ENCODE peak calls at places on chromosomes 16 and 17, in seven cellular contexts. One of them, this sample, is unnamed.

GRCh38 chr17:41891135-41892065 is 26.2 kb upstream of the KLHL11 start:
- DNase-seq in MCF 10A: no peak
- DNase-seq in tibial nerve: no peak
- DNase-seq in cardiac muscle cell: no peak
- DNase-seq in A549: no peak
- DNase-seq in tibial artery: no peak
- DNase-seq in CD4-positive, alpha-beta T cell: no peak
- DNase-seq in this sample: no peak

GRCh38 chr16:24685539-24686432 is 43.7 kb upstream of the TNRC6A start:
- DNase-seq in MCF 10A: no peak
- DNase-seq in tibial nerve: peak
- DNase-seq in cardiac muscle cell: peak
- DNase-seq in A549: peak
- DNase-seq in tibial artery: peak
- DNase-seq in CD4-positive, alpha-beta T cell: no peak
- DNase-seq in this sample: no peak

GRCh38 chr17:82370471-82371332 is 863 bp upstream of the UTS2R start:
- DNase-seq in MCF 10A: no peak
- DNase-seq in tibial nerve: no peak
- DNase-seq in cardiac muscle cell: peak
- DNase-seq in A549: no peak
- DNase-seq in tibial artery: no peak
- DNase-seq in CD4-positive, alpha-beta T cell: no peak
- DNase-seq in this sample: no peak

GRCh38 chr16:12119562-12119961 is 143.0 kb downstream of the SNX29 start:
- DNase-seq in MCF 10A: peak
- DNase-seq in tibial nerve: peak
- DNase-seq in cardiac muscle cell: no peak
- DNase-seq in A549: no peak
- DNase-seq in tibial artery: no peak
- DNase-seq in CD4-positive, alpha-beta T cell: no peak
- DNase-seq in this sample: no peak

GRCh38 chr16:68508013-68508412 is 31.1 kb upstream of the ZFP90 start:
- DNase-seq in MCF 10A: no peak
- DNase-seq in tibial nerve: no peak
- DNase-seq in cardiac muscle cell: no peak
- DNase-seq in A549: no peak
- DNase-seq in tibial artery: no peak
- DNase-seq in CD4-positive, alpha-beta T cell: no peak
- DNase-seq in this sample: no peak

GRCh38 chr17:46733837-46734516 is 84.5 kb downstream of the WNT3 start:
- DNase-seq in MCF 10A: peak
- DNase-seq in tibial nerve: no peak
- DNase-seq in cardiac muscle cell: no peak
- DNase-seq in A549: no peak
- DNase-seq in tibial artery: no peak
- DNase-seq in CD4-positive, alpha-beta T cell: no peak
- DNase-seq in this sample: no peak

GRCh38 chr17:4711671-4712111 is 1.3 kb downstream of the ARRB2 start:
- DNase-seq in MCF 10A: no peak
- DNase-seq in tibial nerve: peak
- DNase-seq in cardiac muscle cell: no peak
- DNase-seq in A549: no peak
- DNase-seq in tibial artery: peak
- DNase-seq in CD4-positive, alpha-beta T cell: no peak
- DNase-seq in this sample: no peak

GRCh38 chr16:76879420-76879819 is 311.6 kb upstream of the MON1B start:
- DNase-seq in MCF 10A: no peak
- DNase-seq in tibial nerve: no peak
- DNase-seq in cardiac muscle cell: no peak
- DNase-seq in A549: no peak
- DNase-seq in tibial artery: no peak
- DNase-seq in CD4-positive, alpha-beta T cell: no peak
- DNase-seq in this sample: no peak

GRCh38 chr17:67258836-67259468 is 14.0 kb upstream of the HELZ start:
- DNase-seq in MCF 10A: no peak
- DNase-seq in tibial nerve: no peak
- DNase-seq in cardiac muscle cell: no peak
- DNase-seq in A549: no peak
- DNase-seq in tibial artery: no peak
- DNase-seq in CD4-positive, alpha-beta T cell: no peak
- DNase-seq in this sample: no peak

GRCh38 chr17:3963214-3964201 is 729 bp downstream of the ATP2A3 start:
- DNase-seq in MCF 10A: no peak
- DNase-seq in tibial nerve: no peak
- DNase-seq in cardiac muscle cell: no peak
- DNase-seq in A549: no peak
- DNase-seq in tibial artery: no peak
- DNase-seq in CD4-positive, alpha-beta T cell: peak
- DNase-seq in this sample: peak

GRCh38 chr17:82239926-82240505 is 11.2 kb downstream of the SLC16A3 start:
- DNase-seq in MCF 10A: no peak
- DNase-seq in tibial nerve: no peak
- DNase-seq in cardiac muscle cell: no peak
- DNase-seq in A549: no peak
- DNase-seq in tibial artery: no peak
- DNase-seq in CD4-positive, alpha-beta T cell: no peak
- DNase-seq in this sample: no peak

GRCh38 chr16:3575491-3575890 is 1.7 kb downstream of the NLRC3 start:
- DNase-seq in MCF 10A: no peak
- DNase-seq in tibial nerve: no peak
- DNase-seq in cardiac muscle cell: no peak
- DNase-seq in A549: no peak
- DNase-seq in tibial artery: no peak
- DNase-seq in CD4-positive, alpha-beta T cell: no peak
- DNase-seq in this sample: no peak

GRCh38 chr17:81959362-81960129 is 1.4 kb downstream of the NOTUM start:
- DNase-seq in MCF 10A: peak
- DNase-seq in tibial nerve: peak
- DNase-seq in cardiac muscle cell: peak
- DNase-seq in A549: peak
- DNase-seq in tibial artery: peak
- DNase-seq in CD4-positive, alpha-beta T cell: peak
- DNase-seq in this sample: peak

GRCh38 chr17:9760336-9760735 is 31.1 kb downstream of the DHRS7C start:
- DNase-seq in MCF 10A: peak
- DNase-seq in tibial nerve: no peak
- DNase-seq in cardiac muscle cell: no peak
- DNase-seq in A549: no peak
- DNase-seq in tibial artery: no peak
- DNase-seq in CD4-positive, alpha-beta T cell: no peak
- DNase-seq in this sample: no peak

GRCh38 chr16:14344292-14344691 is 273.2 kb downstream of the MRTFB start:
- DNase-seq in MCF 10A: no peak
- DNase-seq in tibial nerve: no peak
- DNase-seq in cardiac muscle cell: no peak
- DNase-seq in A549: no peak
- DNase-seq in tibial artery: no peak
- DNase-seq in CD4-positive, alpha-beta T cell: no peak
- DNase-seq in this sample: no peak

GRCh38 chr16:12906765-12907516 is 5.5 kb downstream of the SHISA9 start:
- DNase-seq in MCF 10A: no peak
- DNase-seq in tibial nerve: no peak
- DNase-seq in cardiac muscle cell: no peak
- DNase-seq in A549: no peak
- DNase-seq in tibial artery: no peak
- DNase-seq in CD4-positive, alpha-beta T cell: no peak
- DNase-seq in this sample: no peak

GRCh38 chr17:48283907-48284306 is 146.1 kb downstream of the SKAP1 start:
- DNase-seq in MCF 10A: no peak
- DNase-seq in tibial nerve: no peak
- DNase-seq in cardiac muscle cell: no peak
- DNase-seq in A549: no peak
- DNase-seq in tibial artery: no peak
- DNase-seq in CD4-positive, alpha-beta T cell: no peak
- DNase-seq in this sample: no peak

GRCh38 chr17:48282303-48282702 is 147.7 kb downstream of the SKAP1 start:
- DNase-seq in MCF 10A: peak
- DNase-seq in tibial nerve: no peak
- DNase-seq in cardiac muscle cell: peak
- DNase-seq in A549: no peak
- DNase-seq in tibial artery: no peak
- DNase-seq in CD4-positive, alpha-beta T cell: no peak
- DNase-seq in this sample: no peak

GRCh38 chr17:48278755-48279491 is 151.1 kb downstream of the SKAP1 start:
- DNase-seq in MCF 10A: no peak
- DNase-seq in tibial nerve: no peak
- DNase-seq in cardiac muscle cell: no peak
- DNase-seq in A549: no peak
- DNase-seq in tibial artery: no peak
- DNase-seq in CD4-positive, alpha-beta T cell: no peak
- DNase-seq in this sample: no peak

DNA sequence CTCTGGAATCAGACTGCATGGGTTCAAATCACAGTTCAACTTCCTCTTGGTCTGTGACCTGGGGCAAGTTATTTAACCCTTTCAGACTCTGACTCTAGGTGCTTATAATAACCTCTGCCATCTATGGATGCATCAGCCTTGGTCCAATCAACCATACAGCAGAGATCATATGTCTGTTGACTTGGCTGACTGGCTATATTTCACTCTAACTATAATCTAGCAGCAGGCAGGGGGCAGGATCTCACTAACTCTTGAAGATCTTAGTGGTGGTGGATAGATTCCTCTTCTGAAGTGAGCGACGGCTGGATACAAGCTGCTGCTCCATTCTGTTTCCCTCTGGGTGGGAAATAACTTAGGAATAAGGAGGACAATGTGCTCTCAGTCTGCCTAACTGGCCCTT is 146.6 kb downstream of the SKAP1 start:
- DNase-seq in MCF 10A: no peak
- DNase-seq in tibial nerve: no peak
- DNase-seq in cardiac muscle cell: no peak
- DNase-seq in A549: no peak
- DNase-seq in tibial artery: no peak
- DNase-seq in CD4-positive, alpha-beta T cell: no peak
- DNase-seq in this sample: no peak
- TF ChIP-seq CTCF in MCF 10A: no peak
- TF ChIP-seq CTCF in tibial nerve: no peak
- TF ChIP-seq CTCF in cardiac muscle cell: no peak
- TF ChIP-seq CTCF in A549: no peak
- TF ChIP-seq CTCF in tibial artery: no peak
- TF ChIP-seq CTCF in CD4-positive, alpha-beta T cell: no peak
- TF ChIP-seq CTCF in this sample: no peak

DNA sequence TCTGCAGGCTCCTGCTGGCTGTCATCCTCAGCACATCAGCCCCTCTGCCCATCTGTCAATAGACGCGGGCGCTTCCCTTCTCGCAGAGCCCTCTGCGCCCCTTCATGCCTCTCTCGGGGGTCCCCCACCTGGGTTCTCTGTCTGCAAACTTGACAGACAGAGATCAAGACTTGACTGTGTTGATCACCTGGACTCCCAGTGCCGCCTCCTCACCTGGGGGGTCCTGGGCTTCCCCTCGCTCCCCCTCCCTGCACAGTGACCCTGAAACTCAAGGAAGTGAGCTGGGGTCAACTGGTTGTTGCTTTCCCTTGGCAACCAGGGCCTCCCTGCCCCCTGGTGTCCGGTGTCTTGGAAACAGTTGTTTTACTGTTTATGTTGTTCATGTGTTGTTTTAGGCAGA is 31.9 kb downstream of the RNF213 start:
- DNase-seq in MCF 10A: no peak
- DNase-seq in tibial nerve: no peak
- DNase-seq in cardiac muscle cell: no peak
- DNase-seq in A549: no peak
- DNase-seq in tibial artery: no peak
- DNase-seq in CD4-positive, alpha-beta T cell: no peak
- DNase-seq in this sample: no peak
- TF ChIP-seq CTCF in MCF 10A: no peak
- TF ChIP-seq CTCF in tibial nerve: no peak
- TF ChIP-seq CTCF in cardiac muscle cell: no peak
- TF ChIP-seq CTCF in A549: peak
- TF ChIP-seq CTCF in tibial artery: no peak
- TF ChIP-seq CTCF in CD4-positive, alpha-beta T cell: no peak
- TF ChIP-seq CTCF in this sample: no peak

GRCh38 chr16:73019456-73020362 is 28.2 kb downstream of the ZFHX3 start:
- DNase-seq in MCF 10A: peak
- DNase-seq in tibial nerve: no peak
- DNase-seq in cardiac muscle cell: peak
- DNase-seq in A549: peak
- DNase-seq in tibial artery: no peak
- DNase-seq in CD4-positive, alpha-beta T cell: no peak
- DNase-seq in this sample: no peak
- TF ChIP-seq CTCF in MCF 10A: no peak
- TF ChIP-seq CTCF in tibial nerve: no peak
- TF ChIP-seq CTCF in cardiac muscle cell: no peak
- TF ChIP-seq CTCF in A549: no peak
- TF ChIP-seq CTCF in tibial artery: no peak
- TF ChIP-seq CTCF in CD4-positive, alpha-beta T cell: no peak
- TF ChIP-seq CTCF in this sample: no peak

GRCh38 chr17:17972952-17973254 is 241 bp downstream of the DRC3 start:
- DNase-seq in MCF 10A: no peak
- DNase-seq in tibial nerve: no peak
- DNase-seq in cardiac muscle cell: no peak
- DNase-seq in A549: no peak
- DNase-seq in tibial artery: no peak
- DNase-seq in CD4-positive, alpha-beta T cell: no peak
- DNase-seq in this sample: no peak

GRCh38 chr17:17971431-17972125 is 622 bp downstream of the TOM1L2 start:
- DNase-seq in MCF 10A: no peak
- DNase-seq in tibial nerve: peak
- DNase-seq in cardiac muscle cell: peak
- DNase-seq in A549: peak
- DNase-seq in tibial artery: peak
- DNase-seq in CD4-positive, alpha-beta T cell: no peak
- DNase-seq in this sample: no peak

GRCh38 chr17:17975441-17975840 is 2.8 kb downstream of the DRC3 start:
- DNase-seq in MCF 10A: no peak
- DNase-seq in tibial nerve: no peak
- DNase-seq in cardiac muscle cell: peak
- DNase-seq in A549: no peak
- DNase-seq in tibial artery: no peak
- DNase-seq in CD4-positive, alpha-beta T cell: no peak
- DNase-seq in this sample: no peak

GRCh38 chr17:17970699-17971430 is 1.3 kb downstream of the TOM1L2 start:
- DNase-seq in MCF 10A: no peak
- DNase-seq in tibial nerve: no peak
- DNase-seq in cardiac muscle cell: no peak
- DNase-seq in A549: no peak
- DNase-seq in tibial artery: no peak
- DNase-seq in CD4-positive, alpha-beta T cell: no peak
- DNase-seq in this sample: no peak

DNA sequence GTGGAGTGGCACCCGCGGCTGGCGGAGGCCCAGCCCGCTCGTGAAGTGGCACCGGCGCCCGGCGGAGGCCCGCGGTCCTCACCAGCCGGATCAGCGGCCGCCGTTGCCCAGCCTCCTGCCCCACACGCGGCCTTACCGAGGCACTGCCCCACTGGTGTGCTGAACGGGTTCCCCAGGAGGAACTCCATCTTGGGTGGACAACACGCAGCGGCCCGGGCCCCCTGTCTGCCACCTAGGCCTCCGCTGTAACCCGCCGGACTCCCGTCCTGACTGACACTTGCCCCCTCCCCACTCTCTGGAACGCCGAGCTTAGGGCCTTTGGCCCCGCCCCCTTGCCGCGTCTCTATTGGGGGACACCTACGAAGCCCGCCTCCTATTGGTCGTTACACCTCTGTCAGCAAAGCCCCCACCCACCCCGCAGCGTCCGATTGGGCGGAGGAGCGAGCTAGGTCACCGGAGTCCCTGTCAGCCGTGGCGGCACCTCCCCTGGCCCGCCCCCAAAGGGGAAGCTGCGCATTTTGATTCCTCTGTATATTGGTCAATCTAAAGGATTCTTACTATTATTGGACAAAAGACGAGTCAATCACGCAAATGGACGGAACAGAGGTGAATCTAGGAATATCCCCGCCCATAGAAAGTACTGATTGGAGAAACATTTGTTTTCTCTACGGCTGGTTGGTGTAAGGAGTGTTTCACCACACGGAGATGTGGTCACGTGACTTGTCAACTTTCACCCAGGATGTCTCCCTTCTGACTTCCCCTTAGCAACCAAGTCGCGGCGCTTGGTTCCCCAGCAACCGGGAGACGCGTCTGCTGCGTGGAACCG is at the start of the genes DRC3 and TOM1L2:
- DNase-seq in MCF 10A: peak
- DNase-seq in tibial nerve: peak
- DNase-seq in cardiac muscle cell: peak
- DNase-seq in A549: peak
- DNase-seq in tibial artery: peak
- DNase-seq in CD4-positive, alpha-beta T cell: peak
- DNase-seq in this sample: peak
- TF ChIP-seq CTCF in MCF 10A: no peak
- TF ChIP-seq CTCF in tibial nerve: peak
- TF ChIP-seq CTCF in cardiac muscle cell: no peak
- TF ChIP-seq CTCF in A549: no peak
- TF ChIP-seq CTCF in tibial artery: peak
- TF ChIP-seq CTCF in CD4-positive, alpha-beta T cell: no peak
- TF ChIP-seq CTCF in this sample: no peak